ENCODE peak calls at places on chromosomes 4 and X, in four cellular contexts. W is A549, D is H1, V is GM12878. P is an unnamed sample.

GRCh38 chrX:138929905-138930304 is 218.4 kb upstream of the FGF13 start:
- DNase-seq in V (no peak), D (no peak), W (no peak), P (no peak)

GRCh38 chrX:40922307-40922706 is 162.9 kb upstream of the USP9X start:
- DNase-seq in V (no peak), D (no peak), W (peak), P (peak)

GRCh38 chr4:17385403-17385802 is 126.5 kb downstream of the QDPR start:
- DNase-seq in W (no peak), D (no peak), V (peak), P (peak)

GRCh38 chr4:20487852-20488251 is 212.4 kb upstream of the PACRGL start:
- DNase-seq in V (no peak), W (no peak), D (no peak), P (no peak)

GRCh38 chrX:23773601-23774175 is 9.3 kb upstream of the SAT1 start:
- DNase-seq in V (peak), D (no peak), W (no peak), P (peak)

GRCh38 chrX:31609130-31609529 is 537.3 kb upstream of the FTHL17 start:
- DNase-seq in D (no peak), W (peak), V (no peak), P (peak)

GRCh38 chr4:46386570-46386969 is 3.4 kb downstream of the GABRA2 start:
- DNase-seq in V (no peak), W (no peak), D (no peak), P (no peak)

GRCh38 chr4:69830529-69831269 is 29.2 kb downstream of the SULT1E1 start:
- DNase-seq in V (no peak), W (peak), D (no peak), P (peak)

GRCh38 chr4:159417006-159417405 is 314.1 kb downstream of the RAPGEF2 start:
- DNase-seq in W (no peak), V (no peak), D (no peak), P (no peak)

GRCh38 chrX:54157561-54157960 is 25.5 kb downstream of the FAM120C start:
- DNase-seq in V (no peak), D (no peak), W (no peak), P (peak)

GRCh38 chrX:1397001-1397400 is 5.1 kb upstream of the SLC25A6 start:
- DNase-seq in W (no peak), D (no peak), V (no peak), P (no peak)

GRCh38 chr4:119942806-119943205 is 123.8 kb downstream of the MAD2L1 start:
- DNase-seq in W (no peak), V (no peak), D (no peak), P (no peak)

GRCh38 chr4:128630881-128631280 is 178.6 kb upstream of the JADE1 start:
- DNase-seq in V (no peak), W (no peak), D (no peak), P (no peak)

GRCh38 chrX:24396236-24396929 is 35.9 kb downstream of the SUPT20HL1 start:
- DNase-seq in W (no peak), V (no peak), D (no peak), P (peak)

GRCh38 chr4:53717064-53717549 is 125.8 kb upstream of the LNX1 start:
- DNase-seq in W (no peak), D (no peak), V (no peak), P (peak)

GRCh38 chr4:52957791-52958190 is 95.7 kb downstream of the RASL11B start:
- DNase-seq in W (no peak), D (no peak), V (no peak), P (no peak)

GRCh38 chr4:56301181-56302076 is 85.9 kb downstream of the AASDH start:
- DNase-seq in V (peak), D (peak), W (peak), P (peak)

GRCh38 chr4:25229804-25230203 is 4.0 kb upstream of the PI4K2B start:
- DNase-seq in W (no peak), V (no peak), D (no peak), P (no peak)

GRCh38 chr4:169098054-169098896 is 88.2 kb upstream of the CBR4 start:
- DNase-seq in D (no peak), W (no peak), V (peak), P (peak)

GRCh38 chr4:120066182-120066524 is 495 bp downstream of the MAD2L1 start:
- DNase-seq in V (no peak), D (no peak), W (no peak), P (peak)

GRCh38 chr4:41693629-41694028 is 54.9 kb downstream of the PHOX2B start:
- DNase-seq in D (no peak), V (no peak), W (peak), P (peak)

GRCh38 chrX:20059467-20060128 is 57.1 kb downstream of the MAP7D2 start:
- DNase-seq in V (no peak), W (no peak), D (no peak), P (no peak)

GRCh38 chrX:134669378-134670098 is 11.3 kb upstream of the PLAC1 start:
- DNase-seq in D (no peak), V (no peak), W (peak), P (no peak)

DNA sequence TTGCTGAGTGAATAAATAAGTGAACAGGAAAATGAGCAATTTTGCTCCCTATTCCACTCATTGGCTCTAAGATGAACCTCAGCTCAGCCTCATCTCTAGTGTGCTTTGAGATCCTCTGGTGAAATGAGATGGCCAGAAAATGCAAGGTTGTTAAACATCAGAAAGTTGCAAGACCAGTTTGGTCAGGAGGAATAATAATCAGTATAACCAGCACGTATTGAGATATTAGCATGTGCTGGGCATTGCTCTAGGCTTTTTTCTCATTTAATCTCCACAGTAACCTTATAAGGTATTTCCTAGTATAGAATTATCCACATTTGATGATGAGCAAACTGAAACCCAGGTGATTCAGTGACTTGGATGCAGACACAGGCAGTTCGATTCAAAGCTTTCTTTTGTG is 110.5 kb upstream of the PAK3 start:
- DNase-seq in V (no peak), D (no peak), W (no peak), P (no peak)
- TF ChIP-seq MAX in V (no peak), D (no peak), W (no peak), P (no peak)

DNA sequence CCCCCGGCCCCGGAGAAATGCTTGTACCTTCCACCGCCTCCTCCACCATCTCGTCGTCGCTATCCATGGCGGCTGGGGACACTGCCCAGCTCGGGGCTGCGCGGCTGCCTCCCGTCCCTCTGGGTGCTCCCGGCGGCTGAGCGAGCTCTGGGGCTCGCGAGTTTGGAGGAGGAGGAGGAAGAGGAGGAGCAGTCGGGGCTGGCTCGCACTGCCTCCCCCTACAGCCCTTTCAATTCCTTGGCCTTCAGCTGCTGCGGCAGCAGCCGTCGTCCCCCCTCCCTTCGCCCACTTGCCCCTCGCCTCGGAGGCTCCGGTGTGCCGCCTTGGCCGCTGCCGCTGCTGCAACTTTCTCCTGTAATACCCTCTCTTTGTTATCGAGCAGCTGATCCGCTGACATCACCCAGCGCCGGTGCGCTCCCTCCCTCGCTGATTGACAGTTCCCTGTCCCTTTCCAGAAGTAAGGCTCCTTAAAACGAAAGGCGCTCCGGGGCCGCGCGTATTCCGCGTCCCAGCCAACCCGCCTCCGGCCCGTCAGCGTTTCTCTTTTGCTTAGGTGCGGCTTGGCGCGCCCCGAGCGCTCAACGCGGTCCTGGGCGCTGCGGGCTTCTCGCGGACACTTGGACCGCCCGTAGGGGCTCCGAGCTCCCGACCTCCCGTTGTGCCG is at the start of gene SETD7:
- DNase-seq in W (peak), V (no peak), D (peak), P (peak)
- TF ChIP-seq POLR2A in W (peak), V (peak), D (peak), P (peak)

GRCh38 chr4:164538061-164538460 is 215.9 kb upstream of the SMIM31 start:
- DNase-seq in W (no peak), D (no peak), V (no peak), P (no peak)
- TF ChIP-seq MAX in W (no peak), D (no peak), V (no peak), P (no peak)

DNA sequence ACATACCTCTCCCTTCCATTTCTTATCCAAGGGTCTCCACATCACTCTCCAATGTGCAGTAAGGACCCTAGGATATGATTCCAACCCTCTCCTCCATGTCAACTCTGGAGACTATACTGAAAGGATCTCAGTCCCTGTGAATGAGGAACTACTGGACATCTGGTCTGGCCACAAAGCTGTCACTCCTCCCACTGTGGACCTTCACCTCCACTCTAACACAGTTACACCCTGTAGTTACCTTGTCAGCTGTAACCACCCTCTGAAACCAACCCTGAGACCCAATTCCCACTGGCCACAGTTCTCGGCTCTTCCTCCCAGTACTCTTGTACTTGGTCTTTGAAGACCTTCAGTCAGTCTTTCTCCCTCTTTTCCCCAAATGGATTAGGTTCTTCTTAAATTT is 2.9 kb downstream of the TMEM128 start:
- DNase-seq in V (no peak), D (no peak), W (no peak), P (no peak)
- TF ChIP-seq POLR2A in V (no peak), D (no peak), W (no peak), P (no peak)

P was measured in NB4.